ENCODE peak calls at places on chromosome 20, in nine cellular contexts. A is heart right ventricle; V is germinal center; I is stimulated activated CD4-positive, alpha-beta T cell treated with anti-CD3 and anti-CD28 coated beads, Interleukin-12 subunit alpha, Interleukin-12 subunit beta, amount 100 ng/mL, for 4 hours; H is fibroblast of the aortic adventitia; Q is pancreas; M is stimulated activated CD8-positive, alpha-beta memory T cell treated with anti-CD3 and anti-CD28 coated beads, Interleukin-12 subunit alpha, Interleukin-12 subunit beta, amount 100 ng/mL, for 1 hour; L is pulmonary artery endothelial cell; F is fibroblast of the conjunctiva. P is an unnamed sample.

GRCh38 chr20:40941023-40941655 is 87.5 kb upstream of the TOP1 start:
- DNase-seq in I (no peak), H (no peak), L (no peak), Q (no peak), F (no peak), A (no peak), V (peak), M (no peak), P (no peak)

GRCh38 chr20:59813126-59813947 is 120.1 kb downstream of the SYCP2 start:
- DNase-seq in I (no peak), L (no peak), M (no peak), V (no peak), Q (peak), H (no peak), F (no peak), A (no peak), P (no peak)

GRCh38 chr20:35909176-35909575 is 45.1 kb downstream of the SCAND1 start:
- DNase-seq in Q (no peak), L (no peak), M (no peak), A (no peak), I (no peak), V (no peak), H (no peak), F (no peak), P (no peak)

GRCh38 chr20:1005452-1006027 is 3.4 kb upstream of the RSPO4 start:
- DNase-seq in A (no peak), Q (no peak), H (no peak), I (peak), M (no peak), L (no peak), F (no peak), V (peak), P (no peak)

GRCh38 chr20:8073024-8073832 is 53.7 kb upstream of the TMX4 start:
- DNase-seq in H (peak), A (no peak), I (no peak), L (no peak), Q (no peak), V (no peak), F (peak), M (no peak), P (no peak)

GRCh38 chr20:60467078-60467477 is 508.9 kb downstream of the CDH26 start:
- DNase-seq in A (no peak), H (no peak), F (no peak), V (no peak), M (no peak), L (no peak), I (no peak), Q (no peak), P (no peak)

GRCh38 chr20:34524426-34524825 is 8.2 kb downstream of the DYNLRB1 start:
- DNase-seq in F (no peak), L (no peak), V (no peak), H (no peak), Q (no peak), A (no peak), M (no peak), I (no peak), P (no peak)

GRCh38 chr20:19992996-19993908 is 23.9 kb upstream of the NAA20 start:
- DNase-seq in L (no peak), M (no peak), F (peak), A (no peak), V (no peak), H (peak), I (no peak), Q (no peak), P (no peak)

GRCh38 chr20:63767886-63768285 is 28.3 kb downstream of the SLC2A4RG start:
- DNase-seq in L (no peak), Q (no peak), V (no peak), H (no peak), F (no peak), I (no peak), M (no peak), A (no peak), P (no peak)

GRCh38 chr20:48789185-48789668 is 38.6 kb downstream of the PREX1 start:
- DNase-seq in L (no peak), M (no peak), H (no peak), V (no peak), F (no peak), I (no peak), A (no peak), Q (peak), P (no peak)

GRCh38 chr20:32524871-32525501 is 60.1 kb downstream of the NOL4L start:
- DNase-seq in I (no peak), A (peak), Q (peak), F (no peak), H (no peak), V (no peak), L (no peak), M (no peak), P (no peak)

GRCh38 chr20:36848078-36848660 is 27.8 kb upstream of the TLDC2 start:
- DNase-seq in A (peak), L (no peak), Q (no peak), V (no peak), I (no peak), M (no peak), H (peak), F (peak), P (no peak)

GRCh38 chr20:54525906-54526596 is 50.7 kb downstream of the DOK5 start:
- DNase-seq in H (peak), I (no peak), Q (no peak), L (no peak), F (no peak), V (no peak), A (no peak), M (no peak), P (no peak)

GRCh38 chr20:45337367-45338120 is 10.7 kb downstream of the SDC4 start:
- DNase-seq in H (peak), M (no peak), A (peak), F (peak), V (no peak), L (no peak), I (no peak), Q (no peak), P (no peak)

GRCh38 chr20:6407163-6407562 is 284.3 kb upstream of the FERMT1 start:
- DNase-seq in M (no peak), A (no peak), H (no peak), V (no peak), Q (no peak), L (no peak), F (no peak), I (no peak), P (no peak)

GRCh38 chr20:57387945-57388351 is 3.2 kb upstream of the RBM38 start:
- DNase-seq in F (no peak), V (no peak), Q (no peak), I (no peak), M (no peak), H (no peak), A (no peak), L (no peak), P (no peak)

GRCh38 chr20:43528258-43528875 is 20.9 kb downstream of the L3MBTL1 start:
- DNase-seq in L (no peak), F (no peak), A (no peak), H (no peak), Q (no peak), V (no peak), M (no peak), I (no peak), P (no peak)

GRCh38 chr20:46021361-46022359 is 7.4 kb upstream of the SLC12A5 start:
- DNase-seq in M (no peak), Q (peak), F (no peak), I (peak), V (peak), L (no peak), H (no peak), A (no peak), P (no peak)

GRCh38 chr20:36856196-36856595 is 19.7 kb upstream of the TLDC2 start:
- DNase-seq in F (no peak), Q (no peak), L (no peak), I (no peak), M (no peak), H (peak), V (no peak), A (no peak), P (no peak)

GRCh38 chr20:35972445-35972844 is 4.1 kb downstream of the CNBD2 start:
- DNase-seq in M (no peak), Q (no peak), I (no peak), F (peak), V (no peak), L (no peak), A (no peak), H (no peak), P (no peak)

GRCh38 chr20:37270586-37271420 is 9.2 kb upstream of the GHRH start:
- DNase-seq in A (no peak), H (no peak), F (no peak), M (no peak), Q (no peak), L (no peak), I (no peak), V (peak), P (no peak)

GRCh38 chr20:58697201-58697866 is 4.7 kb downstream of the NPEPL1 start:
- DNase-seq in H (no peak), L (no peak), I (no peak), Q (peak), A (no peak), F (no peak), M (no peak), V (no peak), P (no peak)

GRCh38 chr20:25248501-25249172 is 752 bp downstream of the PYGB start:
- DNase-seq in V (peak), I (no peak), F (no peak), L (no peak), M (no peak), H (peak), A (peak), Q (peak), P (no peak)

GRCh38 chr20:5844063-5844681 is 94.0 kb downstream of the SHLD1 start:
- DNase-seq in L (no peak), I (peak), Q (no peak), H (no peak), V (no peak), M (peak), A (no peak), F (no peak), P (no peak)